ENCODE peak calls at places on chromosome 9, in seven cellular contexts. One of them, this sample, is unnamed.

GRCh38 chr9:77433675-77434445 is 214.3 kb downstream of the GNA14 start:
- DNase-seq in activated CD8-positive, alpha-beta memory T cell treated with anti-CD3 and anti-CD28 coated beads, Interleukin-2, amount 50 U/mL, for 48 hours: peak; percentile 68
- DNase-seq in ACHN: peak; percentile 53
- DNase-seq in stimulated activated CD4-positive, alpha-beta T cell treated with anti-CD3 and anti-CD28 coated beads, Interleukin-4, amount 100 ng/mL, for 24 hours: peak; percentile 43
- DNase-seq in substantia nigra: no peak
- DNase-seq in type B pancreatic cell: no peak
- DNase-seq in GM03348: peak; percentile 90
- DNase-seq in this sample: no peak

GRCh38 chr9:119963258-119963797 is 594.1 kb upstream of the BRINP1 start:
- DNase-seq in ACHN: peak; percentile 85
- DNase-seq in stimulated activated CD4-positive, alpha-beta T cell treated with anti-CD3 and anti-CD28 coated beads, Interleukin-4, amount 100 ng/mL, for 24 hours: no peak
- DNase-seq in GM03348: peak; percentile 94
- DNase-seq in substantia nigra: no peak
- DNase-seq in activated CD8-positive, alpha-beta memory T cell treated with anti-CD3 and anti-CD28 coated beads, Interleukin-2, amount 50 U/mL, for 48 hours: no peak
- DNase-seq in type B pancreatic cell: no peak
- DNase-seq in this sample: no peak

GRCh38 chr9:33161011-33161588 is 6.0 kb downstream of the B4GALT1 start:
- DNase-seq in substantia nigra: no peak
- DNase-seq in ACHN: peak; percentile 94
- DNase-seq in activated CD8-positive, alpha-beta memory T cell treated with anti-CD3 and anti-CD28 coated beads, Interleukin-2, amount 50 U/mL, for 48 hours: peak; percentile 70
- DNase-seq in GM03348: peak; percentile 88
- DNase-seq in stimulated activated CD4-positive, alpha-beta T cell treated with anti-CD3 and anti-CD28 coated beads, Interleukin-4, amount 100 ng/mL, for 24 hours: peak; percentile 47
- DNase-seq in type B pancreatic cell: peak; percentile 67
- DNase-seq in this sample: no peak

GRCh38 chr9:89430995-89431394 is 66.9 kb downstream of the SEMA4D start:
- DNase-seq in ACHN: peak; percentile 6
- DNase-seq in type B pancreatic cell: no peak
- DNase-seq in GM03348: no peak
- DNase-seq in substantia nigra: no peak
- DNase-seq in activated CD8-positive, alpha-beta memory T cell treated with anti-CD3 and anti-CD28 coated beads, Interleukin-2, amount 50 U/mL, for 48 hours: no peak
- DNase-seq in stimulated activated CD4-positive, alpha-beta T cell treated with anti-CD3 and anti-CD28 coated beads, Interleukin-4, amount 100 ng/mL, for 24 hours: no peak
- DNase-seq in this sample: no peak

GRCh38 chr9:114387678-114388431 is at the start of gene AKNA:
- DNase-seq in stimulated activated CD4-positive, alpha-beta T cell treated with anti-CD3 and anti-CD28 coated beads, Interleukin-4, amount 100 ng/mL, for 24 hours: peak; percentile 85
- DNase-seq in activated CD8-positive, alpha-beta memory T cell treated with anti-CD3 and anti-CD28 coated beads, Interleukin-2, amount 50 U/mL, for 48 hours: peak; percentile 86
- DNase-seq in ACHN: no peak
- DNase-seq in GM03348: peak; percentile 80
- DNase-seq in substantia nigra: peak; percentile 36
- DNase-seq in type B pancreatic cell: peak; percentile 79
- DNase-seq in this sample: peak; percentile 27

GRCh38 chr9:27548055-27548741 is 18.6 kb upstream of the MOB3B start:
- DNase-seq in activated CD8-positive, alpha-beta memory T cell treated with anti-CD3 and anti-CD28 coated beads, Interleukin-2, amount 50 U/mL, for 48 hours: no peak
- DNase-seq in ACHN: peak; percentile 37
- DNase-seq in type B pancreatic cell: no peak
- DNase-seq in stimulated activated CD4-positive, alpha-beta T cell treated with anti-CD3 and anti-CD28 coated beads, Interleukin-4, amount 100 ng/mL, for 24 hours: no peak
- DNase-seq in substantia nigra: no peak
- DNase-seq in GM03348: peak; percentile 52
- DNase-seq in this sample: no peak

GRCh38 chr9:97635026-97635425 is 1.4 kb downstream of the NCBP1 start:
- DNase-seq in activated CD8-positive, alpha-beta memory T cell treated with anti-CD3 and anti-CD28 coated beads, Interleukin-2, amount 50 U/mL, for 48 hours: no peak
- DNase-seq in ACHN: no peak
- DNase-seq in type B pancreatic cell: no peak
- DNase-seq in substantia nigra: no peak
- DNase-seq in GM03348: no peak
- DNase-seq in stimulated activated CD4-positive, alpha-beta T cell treated with anti-CD3 and anti-CD28 coated beads, Interleukin-4, amount 100 ng/mL, for 24 hours: no peak
- DNase-seq in this sample: no peak

GRCh38 chr9:135355466-135356420 is 123.8 kb upstream of the PPP1R26 start:
- DNase-seq in activated CD8-positive, alpha-beta memory T cell treated with anti-CD3 and anti-CD28 coated beads, Interleukin-2, amount 50 U/mL, for 48 hours: no peak
- DNase-seq in stimulated activated CD4-positive, alpha-beta T cell treated with anti-CD3 and anti-CD28 coated beads, Interleukin-4, amount 100 ng/mL, for 24 hours: no peak
- DNase-seq in substantia nigra: no peak
- DNase-seq in GM03348: no peak
- DNase-seq in ACHN: no peak
- DNase-seq in type B pancreatic cell: no peak
- DNase-seq in this sample: no peak

GRCh38 chr9:79581794-79582193 is 10.0 kb downstream of the TLE4 start:
- DNase-seq in substantia nigra: no peak
- DNase-seq in ACHN: no peak
- DNase-seq in stimulated activated CD4-positive, alpha-beta T cell treated with anti-CD3 and anti-CD28 coated beads, Interleukin-4, amount 100 ng/mL, for 24 hours: peak; percentile 38
- DNase-seq in activated CD8-positive, alpha-beta memory T cell treated with anti-CD3 and anti-CD28 coated beads, Interleukin-2, amount 50 U/mL, for 48 hours: no peak
- DNase-seq in type B pancreatic cell: no peak
- DNase-seq in GM03348: peak; percentile 73
- DNase-seq in this sample: no peak

GRCh38 chr9:105673850-105674387 is 11.7 kb downstream of the TAL2 start:
- DNase-seq in stimulated activated CD4-positive, alpha-beta T cell treated with anti-CD3 and anti-CD28 coated beads, Interleukin-4, amount 100 ng/mL, for 24 hours: no peak
- DNase-seq in GM03348: no peak
- DNase-seq in type B pancreatic cell: no peak
- DNase-seq in ACHN: no peak
- DNase-seq in substantia nigra: no peak
- DNase-seq in activated CD8-positive, alpha-beta memory T cell treated with anti-CD3 and anti-CD28 coated beads, Interleukin-2, amount 50 U/mL, for 48 hours: no peak
- DNase-seq in this sample: no peak

GRCh38 chr9:77751341-77752091 is 103.4 kb upstream of the GNA14 start:
- DNase-seq in stimulated activated CD4-positive, alpha-beta T cell treated with anti-CD3 and anti-CD28 coated beads, Interleukin-4, amount 100 ng/mL, for 24 hours: peak; percentile 12
- DNase-seq in type B pancreatic cell: no peak
- DNase-seq in activated CD8-positive, alpha-beta memory T cell treated with anti-CD3 and anti-CD28 coated beads, Interleukin-2, amount 50 U/mL, for 48 hours: no peak
- DNase-seq in GM03348: peak; percentile 47
- DNase-seq in ACHN: peak; percentile 55
- DNase-seq in substantia nigra: no peak
- DNase-seq in this sample: no peak

GRCh38 chr9:110545705-110546104 is 33.8 kb downstream of the SVEP1 start:
- DNase-seq in substantia nigra: no peak
- DNase-seq in GM03348: no peak
- DNase-seq in ACHN: no peak
- DNase-seq in stimulated activated CD4-positive, alpha-beta T cell treated with anti-CD3 and anti-CD28 coated beads, Interleukin-4, amount 100 ng/mL, for 24 hours: no peak
- DNase-seq in activated CD8-positive, alpha-beta memory T cell treated with anti-CD3 and anti-CD28 coated beads, Interleukin-2, amount 50 U/mL, for 48 hours: no peak
- DNase-seq in type B pancreatic cell: no peak
- DNase-seq in this sample: no peak

GRCh38 chr9:120742951-120743416 is 28.7 kb upstream of the MEGF9 start:
- DNase-seq in GM03348: peak; percentile 64
- DNase-seq in type B pancreatic cell: no peak
- DNase-seq in substantia nigra: no peak
- DNase-seq in activated CD8-positive, alpha-beta memory T cell treated with anti-CD3 and anti-CD28 coated beads, Interleukin-2, amount 50 U/mL, for 48 hours: no peak
- DNase-seq in stimulated activated CD4-positive, alpha-beta T cell treated with anti-CD3 and anti-CD28 coated beads, Interleukin-4, amount 100 ng/mL, for 24 hours: no peak
- DNase-seq in ACHN: peak; percentile 53
- DNase-seq in this sample: no peak

GRCh38 chr9:70205366-70206020 is 53.3 kb upstream of the SMC5 start:
- DNase-seq in ACHN: no peak
- DNase-seq in substantia nigra: no peak
- DNase-seq in activated CD8-positive, alpha-beta memory T cell treated with anti-CD3 and anti-CD28 coated beads, Interleukin-2, amount 50 U/mL, for 48 hours: no peak
- DNase-seq in GM03348: no peak
- DNase-seq in type B pancreatic cell: no peak
- DNase-seq in stimulated activated CD4-positive, alpha-beta T cell treated with anti-CD3 and anti-CD28 coated beads, Interleukin-4, amount 100 ng/mL, for 24 hours: no peak
- DNase-seq in this sample: no peak

GRCh38 chr9:107137495-107138202 is 145.4 kb upstream of the RAD23B start:
- DNase-seq in ACHN: peak; percentile 35
- DNase-seq in GM03348: peak; percentile 79
- DNase-seq in activated CD8-positive, alpha-beta memory T cell treated with anti-CD3 and anti-CD28 coated beads, Interleukin-2, amount 50 U/mL, for 48 hours: no peak
- DNase-seq in type B pancreatic cell: no peak
- DNase-seq in stimulated activated CD4-positive, alpha-beta T cell treated with anti-CD3 and anti-CD28 coated beads, Interleukin-4, amount 100 ng/mL, for 24 hours: peak; percentile 9
- DNase-seq in substantia nigra: no peak
- DNase-seq in this sample: no peak

GRCh38 chr9:114058688-114059046 is 19.4 kb downstream of the AMBP start:
- DNase-seq in stimulated activated CD4-positive, alpha-beta T cell treated with anti-CD3 and anti-CD28 coated beads, Interleukin-4, amount 100 ng/mL, for 24 hours: no peak
- DNase-seq in type B pancreatic cell: peak; percentile 58
- DNase-seq in GM03348: no peak
- DNase-seq in substantia nigra: no peak
- DNase-seq in activated CD8-positive, alpha-beta memory T cell treated with anti-CD3 and anti-CD28 coated beads, Interleukin-2, amount 50 U/mL, for 48 hours: peak; percentile 37
- DNase-seq in ACHN: no peak
- DNase-seq in this sample: no peak

GRCh38 chr9:137353223-137354152 is 51.4 kb upstream of the NRARP start:
- DNase-seq in substantia nigra: no peak
- DNase-seq in activated CD8-positive, alpha-beta memory T cell treated with anti-CD3 and anti-CD28 coated beads, Interleukin-2, amount 50 U/mL, for 48 hours: peak; percentile 41
- DNase-seq in ACHN: no peak
- DNase-seq in stimulated activated CD4-positive, alpha-beta T cell treated with anti-CD3 and anti-CD28 coated beads, Interleukin-4, amount 100 ng/mL, for 24 hours: no peak
- DNase-seq in type B pancreatic cell: no peak
- DNase-seq in GM03348: no peak
- DNase-seq in this sample: no peak

GRCh38 chr9:35729101-35729500 is 2.9 kb downstream of the TLN1 start:
- DNase-seq in substantia nigra: no peak
- DNase-seq in stimulated activated CD4-positive, alpha-beta T cell treated with anti-CD3 and anti-CD28 coated beads, Interleukin-4, amount 100 ng/mL, for 24 hours: no peak
- DNase-seq in ACHN: no peak
- DNase-seq in activated CD8-positive, alpha-beta memory T cell treated with anti-CD3 and anti-CD28 coated beads, Interleukin-2, amount 50 U/mL, for 48 hours: no peak
- DNase-seq in type B pancreatic cell: no peak
- DNase-seq in GM03348: no peak
- DNase-seq in this sample: no peak

GRCh38 chr9:105329729-105330082 is 85.3 kb downstream of the SLC44A1 start:
- DNase-seq in activated CD8-positive, alpha-beta memory T cell treated with anti-CD3 and anti-CD28 coated beads, Interleukin-2, amount 50 U/mL, for 48 hours: no peak
- DNase-seq in type B pancreatic cell: no peak
- DNase-seq in ACHN: no peak
- DNase-seq in stimulated activated CD4-positive, alpha-beta T cell treated with anti-CD3 and anti-CD28 coated beads, Interleukin-4, amount 100 ng/mL, for 24 hours: no peak
- DNase-seq in substantia nigra: no peak
- DNase-seq in GM03348: peak; percentile 20
- DNase-seq in this sample: no peak

GRCh38 chr9:125049212-125049611 is 94.1 kb downstream of the SCAI start:
- DNase-seq in GM03348: no peak
- DNase-seq in stimulated activated CD4-positive, alpha-beta T cell treated with anti-CD3 and anti-CD28 coated beads, Interleukin-4, amount 100 ng/mL, for 24 hours: no peak
- DNase-seq in substantia nigra: no peak
- DNase-seq in type B pancreatic cell: no peak
- DNase-seq in activated CD8-positive, alpha-beta memory T cell treated with anti-CD3 and anti-CD28 coated beads, Interleukin-2, amount 50 U/mL, for 48 hours: no peak
- DNase-seq in ACHN: no peak
- DNase-seq in this sample: no peak

GRCh38 chr9:72139233-72139632 is 10.0 kb upstream of the GDA start:
- DNase-seq in stimulated activated CD4-positive, alpha-beta T cell treated with anti-CD3 and anti-CD28 coated beads, Interleukin-4, amount 100 ng/mL, for 24 hours: no peak
- DNase-seq in type B pancreatic cell: no peak
- DNase-seq in ACHN: no peak
- DNase-seq in substantia nigra: no peak
- DNase-seq in GM03348: no peak
- DNase-seq in activated CD8-positive, alpha-beta memory T cell treated with anti-CD3 and anti-CD28 coated beads, Interleukin-2, amount 50 U/mL, for 48 hours: no peak
- DNase-seq in this sample: no peak

GRCh38 chr9:136019681-136020060 is 58.5 kb upstream of the UBAC1 start:
- DNase-seq in stimulated activated CD4-positive, alpha-beta T cell treated with anti-CD3 and anti-CD28 coated beads, Interleukin-4, amount 100 ng/mL, for 24 hours: no peak
- DNase-seq in type B pancreatic cell: no peak
- DNase-seq in ACHN: no peak
- DNase-seq in GM03348: no peak
- DNase-seq in substantia nigra: no peak
- DNase-seq in activated CD8-positive, alpha-beta memory T cell treated with anti-CD3 and anti-CD28 coated beads, Interleukin-2, amount 50 U/mL, for 48 hours: no peak
- DNase-seq in this sample: no peak

GRCh38 chr9:121393318-121393717 is 23.3 kb upstream of the STOM start:
- DNase-seq in activated CD8-positive, alpha-beta memory T cell treated with anti-CD3 and anti-CD28 coated beads, Interleukin-2, amount 50 U/mL, for 48 hours: no peak
- DNase-seq in ACHN: no peak
- DNase-seq in substantia nigra: no peak
- DNase-seq in type B pancreatic cell: no peak
- DNase-seq in stimulated activated CD4-positive, alpha-beta T cell treated with anti-CD3 and anti-CD28 coated beads, Interleukin-4, amount 100 ng/mL, for 24 hours: no peak
- DNase-seq in GM03348: peak; percentile 25
- DNase-seq in this sample: no peak

GRCh38 chr9:13718086-13718485 is 438.6 kb upstream of the MPDZ start:
- DNase-seq in activated CD8-positive, alpha-beta memory T cell treated with anti-CD3 and anti-CD28 coated beads, Interleukin-2, amount 50 U/mL, for 48 hours: no peak
- DNase-seq in type B pancreatic cell: no peak
- DNase-seq in GM03348: no peak
- DNase-seq in stimulated activated CD4-positive, alpha-beta T cell treated with anti-CD3 and anti-CD28 coated beads, Interleukin-4, amount 100 ng/mL, for 24 hours: no peak
- DNase-seq in ACHN: no peak
- DNase-seq in substantia nigra: no peak
- DNase-seq in this sample: no peak